ENCODE peak calls at places on chromosome 16, in eight cellular contexts. I is CD4-positive, CD25-positive, alpha-beta regulatory T cell; L is stimulated activated naive CD8-positive, alpha-beta T cell treated with anti-CD3 and anti-CD28 coated beads, Interleukin-15, amount 100 ng/mL, for 72 hours; E is left ventricle myocardium superior; K is activated T-cell treated with anti-CD3 and anti-CD28 coated beads, Interleukin-2, amount 50 U/mL, for 72 hours; A is effector memory CD8-positive, alpha-beta T cell; J is activated naive CD8-positive, alpha-beta T cell treated with anti-CD3 and anti-CD28 coated beads, Interleukin-2, amount 50 U/mL, for 24 hours; Y is Right ventricle myocardium inferior. T is an unnamed sample.

GRCh38 chr16:49341706-49342105 is 31.9 kb upstream of the C16orf78 start:
- ATAC-seq in I (no peak), L (no peak), E (no peak), K (no peak), A (no peak), J (no peak), Y (no peak), T (no peak)

GRCh38 chr16:85126383-85126730 is 14.1 kb upstream of the CIBAR2 start:
- ATAC-seq in I (no peak), L (no peak), E (no peak), K (no peak), A (no peak), J (no peak), Y (no peak), T (no peak)

GRCh38 chr16:12587646-12588277 is 215.9 kb downstream of the CPPED1 start:
- ATAC-seq in I (no peak), L (no peak), E (no peak), K (no peak), A (no peak), J (no peak), Y (no peak), T (no peak)

GRCh38 chr16:47299587-47299986 is 155.8 kb upstream of the NETO2 start:
- ATAC-seq in I (no peak), L (no peak), E (no peak), K (no peak), A (no peak), J (no peak), Y (no peak), T (no peak)

GRCh38 chr16:68236804-68237242 is 896 bp upstream of the ESRP2 start:
- ATAC-seq in I (no peak), L (peak; percentile 17), E (peak; percentile 0), K (peak; percentile 10), A (peak; percentile 13), J (no peak), Y (no peak), T (peak; percentile 10)

GRCh38 chr16:49452568-49452967 is 79.0 kb downstream of the C16orf78 start:
- ATAC-seq in I (no peak), L (no peak), E (no peak), K (no peak), A (no peak), J (no peak), Y (no peak), T (no peak)

GRCh38 chr16:67968440-67969285 is at the start of gene SLC12A4:
- ATAC-seq in I (peak; percentile 84), L (peak; percentile 94), E (peak; percentile 90), K (peak; percentile 95), A (peak; percentile 86), J (peak; percentile 93), Y (peak; percentile 89), T (peak; percentile 92)

GRCh38 chr16:68005786-68006286 is 6.6 kb upstream of the DPEP2 start:
- ATAC-seq in I (peak; percentile 99), L (peak; percentile 74), E (peak; percentile 58), K (peak; percentile 57), A (peak; percentile 96), J (peak; percentile 71), Y (peak; percentile 77), T (peak; percentile 96)

GRCh38 chr16:78485899-78486221 is 386.4 kb downstream of the WWOX start:
- ATAC-seq in I (no peak), L (no peak), E (no peak), K (no peak), A (no peak), J (no peak), Y (no peak), T (no peak)

GRCh38 chr16:67269766-67270165 is 9.6 kb upstream of the PLEKHG4 start:
- ATAC-seq in I (no peak), L (no peak), E (no peak), K (no peak), A (no peak), J (no peak), Y (no peak), T (no peak)

GRCh38 chr16:19517424-19518089 is 4.3 kb downstream of the GDE1 start:
- ATAC-seq in I (no peak), L (peak; percentile 29), E (no peak), K (peak; percentile 12), A (no peak), J (no peak), Y (no peak), T (no peak)

GRCh38 chr16:18966791-18967190 is 16.9 kb upstream of the TMC7 start:
- ATAC-seq in I (no peak), L (no peak), E (no peak), K (no peak), A (no peak), J (no peak), Y (no peak), T (no peak)

GRCh38 chr16:30365200-30365599 is 5.1 kb downstream of the TBC1D10B start:
- ATAC-seq in I (no peak), L (no peak), E (peak; percentile 28), K (no peak), A (no peak), J (no peak), Y (no peak), T (no peak)

GRCh38 chr16:88821168-88821850 is 9.6 kb upstream of the APRT start:
- ATAC-seq in I (no peak), L (no peak), E (no peak), K (no peak), A (no peak), J (no peak), Y (no peak), T (no peak)

GRCh38 chr16:81491522-81492188 is 47.0 kb downstream of the CMIP start:
- ATAC-seq in I (no peak), L (no peak), E (no peak), K (no peak), A (no peak), J (no peak), Y (no peak), T (no peak)

GRCh38 chr16:82402665-82403218 is 224.0 kb upstream of the CDH13 start:
- ATAC-seq in I (no peak), L (no peak), E (no peak), K (no peak), A (no peak), J (no peak), Y (no peak), T (no peak)

GRCh38 chr16:56935201-56935600 is 3.3 kb downstream of the HERPUD1 start:
- ATAC-seq in I (no peak), L (no peak), E (no peak), K (no peak), A (no peak), J (no peak), Y (no peak), T (no peak)

GRCh38 chr16:3868556-3868955 is 12.0 kb downstream of the CREBBP start:
- ATAC-seq in I (no peak), L (peak; percentile 52), E (no peak), K (no peak), A (peak; percentile 28), J (no peak), Y (no peak), T (no peak)

GRCh38 chr16:86899156-86899555 is 320.8 kb downstream of the FOXL1 start:
- ATAC-seq in I (no peak), L (no peak), E (no peak), K (no peak), A (no peak), J (no peak), Y (no peak), T (no peak)

GRCh38 chr16:67169642-67170167 is 633 bp upstream of the NOL3 start:
- ATAC-seq in I (no peak), L (peak; percentile 11), E (peak; percentile 3), K (peak; percentile 12), A (no peak), J (peak; percentile 3), Y (no peak), T (no peak)

GRCh38 chr16:24146523-24146922 is 109.6 kb upstream of the CACNG3 start:
- ATAC-seq in I (no peak), L (no peak), E (peak; percentile 85), K (no peak), A (no peak), J (no peak), Y (peak; percentile 83), T (no peak)

GRCh38 chr16:3486506-3487215 is 8.6 kb downstream of the C16orf90 start:
- ATAC-seq in I (no peak), L (no peak), E (peak; percentile 39), K (no peak), A (no peak), J (no peak), Y (peak; percentile 15), T (no peak)

GRCh38 chr16:84629580-84629979 is 11.7 kb upstream of the COTL1 start:
- ATAC-seq in I (no peak), L (no peak), E (no peak), K (peak; percentile 22), A (no peak), J (peak; percentile 15), Y (no peak), T (no peak)

GRCh38 chr16:90002759-90003158 is 16.5 kb downstream of the DBNDD1 start:
- ATAC-seq in I (no peak), L (no peak), E (no peak), K (no peak), A (no peak), J (no peak), Y (no peak), T (no peak)

GRCh38 chr16:50252874-50253510 is 13.4 kb upstream of the ADCY7 start:
- ATAC-seq in I (no peak), L (no peak), E (peak; percentile 36), K (no peak), A (no peak), J (no peak), Y (no peak), T (no peak)

GRCh38 chr16:87918314-87918713 is 18.0 kb downstream of the CA5A start:
- ATAC-seq in I (no peak), L (no peak), E (no peak), K (no peak), A (no peak), J (no peak), Y (no peak), T (no peak)

GRCh38 chr16:85123891-85124635 is 11.8 kb upstream of the CIBAR2 start:
- ATAC-seq in I (no peak), L (no peak), E (peak; percentile 48), K (no peak), A (no peak), J (no peak), Y (peak; percentile 74), T (no peak)

GRCh38 chr16:89507219-89507833 is 877 bp upstream of the SPG7 start:
- ATAC-seq in I (no peak), L (peak; percentile 41), E (peak; percentile 33), K (no peak), A (peak; percentile 6), J (no peak), Y (peak; percentile 29), T (no peak)

GRCh38 chr16:6857575-6857974 is 475.1 kb upstream of the RBFOX1 start:
- ATAC-seq in I (no peak), L (no peak), E (no peak), K (no peak), A (no peak), J (no peak), Y (no peak), T (no peak)

GRCh38 chr16:4653981-4654380 is 29.4 kb downstream of the MGRN1 start:
- ATAC-seq in I (no peak), L (no peak), E (no peak), K (no peak), A (no peak), J (no peak), Y (no peak), T (no peak)

T was measured in stimulated activated memory B cell treated with anti-CD40 and anti-IgM and Interleukin-4, amounts not matched to agents 10 μg/mL and 1 μg/mL and 100 μg/mL, for 72 hours.